ENCODE peak calls at places on chromosomes 11 and 22, in seven cellular contexts. U is ovary, F is Peyer's patch, V is cardiac fibroblast, W is DND-41, I is astrocyte, L is fibroblast of lung. C is an unnamed sample.

GRCh38 chr11:12499071-12499470 is 121.7 kb downstream of the PARVA start:
- DNase-seq in U (no peak), F (no peak), V (no peak), W (no peak), I (no peak), L (no peak), C (no peak)

GRCh38 chr11:86952933-86953637 is 2.1 kb downstream of the FZD4 start:
- DNase-seq in U (no peak), F (no peak), V (peak), W (no peak), I (peak), L (peak), C (no peak)

GRCh38 chr22:29030016-29030617 is 31.5 kb downstream of the C22orf31 start:
- DNase-seq in U (no peak), F (no peak), V (peak), W (no peak), I (peak), L (peak), C (peak)

GRCh38 chr11:65366340-65366773 is 11.8 kb downstream of the TIGD3 start:
- DNase-seq in U (peak), F (no peak), V (peak), W (peak), I (peak), L (peak), C (peak)

GRCh38 chr11:12674936-12675696 is 895 bp downstream of the TEAD1 start:
- DNase-seq in U (peak), F (no peak), V (peak), W (no peak), I (no peak), L (peak), C (no peak)

GRCh38 chr11:34155057-34155758 is 49.8 kb downstream of the NAT10 start:
- DNase-seq in U (peak), F (no peak), V (no peak), W (no peak), I (no peak), L (peak), C (no peak)

GRCh38 chr11:8366316-8366715 is 102.6 kb upstream of the LMO1 start:
- DNase-seq in U (no peak), F (no peak), V (no peak), W (no peak), I (no peak), L (no peak), C (no peak)

GRCh38 chr11:77084581-77085191 is 17.9 kb downstream of the CAPN5 start:
- DNase-seq in U (peak), F (no peak), V (no peak), W (no peak), I (no peak), L (no peak), C (no peak)

GRCh38 chr11:112558691-112559090 is 298.0 kb upstream of the PLET1 start:
- DNase-seq in U (no peak), F (no peak), V (peak), W (no peak), I (peak), L (peak), C (peak)

GRCh38 chr11:121494355-121495099 is 41.8 kb upstream of the SORL1-AS1 start:
- DNase-seq in U (no peak), F (peak), V (no peak), W (no peak), I (no peak), L (no peak), C (no peak)

GRCh38 chr11:103628121-103628520 is 408.3 kb upstream of the DDI1 start:
- DNase-seq in U (no peak), F (no peak), V (no peak), W (no peak), I (no peak), L (no peak), C (no peak)

GRCh38 chr11:126993599-126993998 is 7.0 kb downstream of the KIRREL3 start:
- DNase-seq in U (no peak), F (no peak), V (peak), W (no peak), I (peak), L (no peak), C (peak)

GRCh38 chr22:25970348-25970995 is 198.8 kb upstream of the SEZ6L start:
- DNase-seq in U (no peak), F (no peak), V (no peak), W (no peak), I (no peak), L (no peak), C (no peak)

GRCh38 chr22:34736081-34736480 is 329.9 kb upstream of the ISX start:
- DNase-seq in U (no peak), F (no peak), V (no peak), W (no peak), I (no peak), L (no peak), C (no peak)

GRCh38 chr11:62921201-62921572 is at the start of gene CHRM1:
- DNase-seq in U (no peak), F (no peak), V (no peak), W (no peak), I (no peak), L (no peak), C (no peak)

GRCh38 chr11:123300874-123301695 is 106.0 kb upstream of the CLMP start:
- DNase-seq in U (no peak), F (no peak), V (peak), W (no peak), I (peak), L (peak), C (peak)

GRCh38 chr11:123301696-123302400 is 106.8 kb upstream of the CLMP start:
- DNase-seq in U (peak), F (peak), V (peak), W (no peak), I (no peak), L (no peak), C (peak)

GRCh38 chr11:123303924-123304323 is 108.9 kb upstream of the CLMP start:
- DNase-seq in U (no peak), F (no peak), V (no peak), W (no peak), I (no peak), L (no peak), C (no peak)

GRCh38 chr11:123304828-123305530 is 109.9 kb upstream of the CLMP start:
- DNase-seq in U (no peak), F (no peak), V (no peak), W (no peak), I (no peak), L (no peak), C (no peak)

DNA sequence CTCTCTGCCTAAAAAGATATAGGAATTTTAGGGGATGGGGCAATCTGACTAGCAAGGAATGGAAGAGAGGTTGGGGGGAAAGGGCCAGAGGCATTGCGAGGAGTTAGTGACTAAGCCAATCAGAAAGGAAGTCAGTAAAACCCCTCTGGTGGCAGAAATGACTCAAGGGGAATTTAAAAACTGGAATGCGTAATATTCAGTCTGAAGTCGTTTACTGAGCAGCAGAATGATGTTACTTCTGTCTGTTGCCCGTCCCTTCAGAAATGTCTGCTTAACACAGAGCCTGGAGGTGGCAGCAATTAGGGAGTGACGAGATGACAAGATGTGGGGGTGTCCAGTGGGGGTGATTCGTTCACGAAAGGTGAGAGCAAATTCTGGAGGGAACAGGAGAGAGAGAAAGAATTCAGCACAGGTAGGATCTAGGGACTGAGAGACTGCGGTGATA is 107.7 kb upstream of the CLMP start:
- DNase-seq in U (no peak), F (no peak), V (peak), W (no peak), I (peak), L (peak), C (peak)
- TF ChIP-seq CTCF in U (no peak), F (no peak), V (peak), W (no peak), I (peak), L (no peak), C (peak)

GRCh38 chr11:31236052-31236652 is 133.4 kb downstream of the DCDC1 start:
- DNase-seq in U (no peak), F (no peak), V (peak), W (no peak), I (no peak), L (peak), C (no peak)
- TF ChIP-seq CTCF in U (no peak), F (no peak), V (peak), W (peak), I (peak), L (no peak), C (peak)

DNA sequence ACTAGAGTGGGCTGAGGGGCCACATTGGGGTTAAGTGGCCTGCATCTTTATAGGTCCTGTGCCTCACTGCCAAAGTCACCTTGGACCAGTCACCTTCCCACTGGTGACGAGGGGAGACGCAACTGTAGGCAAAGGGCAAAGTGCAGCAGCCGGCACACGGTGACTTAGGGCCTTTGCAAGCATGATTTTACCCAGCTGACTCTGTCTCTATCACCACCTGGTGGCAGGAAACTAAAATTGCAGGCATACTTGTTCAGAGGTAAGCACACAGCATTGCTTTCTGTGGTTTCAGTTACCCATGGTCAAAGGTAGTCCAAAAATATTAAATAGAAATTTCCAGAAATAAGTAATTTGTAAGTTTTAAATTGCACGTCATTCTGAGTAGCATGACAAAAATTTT is 1164.4 kb downstream of the BRD1 start:
- DNase-seq in U (no peak), F (no peak), V (peak), W (no peak), I (no peak), L (no peak), C (no peak)
- TF ChIP-seq CTCF in U (no peak), F (peak), V (peak), W (peak), I (peak), L (peak), C (peak)

GRCh38 chr22:39283312-39284141 is 35.9 kb downstream of the RPL3 start:
- DNase-seq in U (no peak), F (no peak), V (peak), W (no peak), I (no peak), L (peak), C (peak)

GRCh38 chr22:39284142-39284980 is 35.1 kb downstream of the RPL3 start:
- DNase-seq in U (no peak), F (no peak), V (no peak), W (no peak), I (no peak), L (no peak), C (no peak)

GRCh38 chr22:39284983-39285382 is 34.4 kb downstream of the RPL3 start:
- DNase-seq in U (no peak), F (no peak), V (no peak), W (no peak), I (no peak), L (no peak), C (no peak)

GRCh38 chr22:39281126-39281525 is 36.3 kb upstream of the PDGFB start:
- DNase-seq in U (no peak), F (no peak), V (no peak), W (no peak), I (no peak), L (no peak), C (no peak)

DNA sequence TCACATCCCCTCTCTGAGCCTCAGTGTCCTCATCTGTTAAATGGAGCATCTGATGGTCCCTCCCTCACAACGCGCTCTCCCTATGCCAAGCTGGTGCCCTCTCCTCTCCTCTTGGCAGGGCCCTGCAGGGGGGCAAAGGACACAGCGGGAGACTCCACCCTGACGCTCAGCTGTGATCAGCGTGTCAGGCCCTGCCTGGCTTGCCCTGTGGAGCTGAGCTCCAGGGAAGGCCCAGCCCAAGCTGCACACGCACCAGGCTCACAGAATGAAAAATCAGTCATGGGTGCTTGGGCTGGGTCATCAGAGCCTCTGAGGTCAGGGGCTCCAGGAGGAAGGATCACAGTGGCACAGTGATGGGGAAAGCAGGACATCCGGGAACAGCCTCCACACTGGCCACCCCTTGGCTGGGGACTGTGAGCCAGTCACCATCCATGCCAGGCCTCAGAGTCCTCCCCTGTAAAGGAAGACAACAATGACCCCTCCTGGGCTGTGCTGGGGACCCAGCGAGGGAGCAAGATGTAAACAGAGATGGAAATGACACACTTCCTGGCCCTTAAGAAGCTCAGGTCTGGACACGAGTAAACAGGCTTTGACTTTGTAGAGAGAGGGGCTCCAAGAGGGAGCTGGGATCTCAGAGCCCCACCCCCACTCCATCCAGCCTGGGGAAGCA is 36.6 kb downstream of the RPL3 start:
- DNase-seq in U (no peak), F (no peak), V (peak), W (no peak), I (no peak), L (no peak), C (no peak)
- TF ChIP-seq CTCF in U (no peak), F (no peak), V (no peak), W (no peak), I (no peak), L (no peak), C (no peak)

GRCh38 chr22:45722006-45722405 is 50.4 kb downstream of the ATXN10 start:
- DNase-seq in U (no peak), F (no peak), V (no peak), W (no peak), I (no peak), L (no peak), C (no peak)

GRCh38 chr22:45717787-45718186 is 46.2 kb downstream of the ATXN10 start:
- DNase-seq in U (no peak), F (no peak), V (peak), W (no peak), I (peak), L (peak), C (peak)

GRCh38 chr22:45718391-45718790 is 46.8 kb downstream of the ATXN10 start:
- DNase-seq in U (no peak), F (no peak), V (no peak), W (no peak), I (no peak), L (no peak), C (no peak)

GRCh38 chr22:45726081-45726480 is 54.4 kb downstream of the ATXN10 start:
- DNase-seq in U (no peak), F (no peak), V (no peak), W (no peak), I (no peak), L (no peak), C (no peak)

DNA sequence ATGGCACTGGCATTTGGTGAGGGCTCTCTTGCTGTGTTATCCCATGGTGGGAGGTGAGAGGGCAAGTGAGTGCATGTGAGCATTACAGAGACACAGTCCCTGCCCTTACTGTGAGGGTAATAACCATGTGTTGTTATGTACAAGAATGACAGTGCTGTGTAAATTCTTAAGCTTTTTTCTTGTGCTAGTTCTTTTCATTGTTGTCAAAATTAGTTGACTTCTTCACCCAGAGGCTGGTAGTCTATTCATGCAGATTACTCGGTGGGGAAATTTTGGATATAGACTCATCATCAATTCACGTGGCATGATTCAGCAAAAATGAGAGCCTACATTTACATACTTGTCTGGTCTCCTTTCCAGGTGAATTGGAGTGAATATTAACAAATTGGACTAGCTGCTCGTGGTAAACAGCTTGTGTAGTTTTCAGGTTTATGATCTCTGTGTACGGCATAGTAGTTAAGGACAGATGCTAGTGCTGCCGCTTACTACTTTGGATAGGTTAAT is 49.3 kb downstream of the ATXN10 start:
- DNase-seq in U (no peak), F (no peak), V (peak), W (no peak), I (peak), L (no peak), C (no peak)
- TF ChIP-seq CTCF in U (no peak), F (no peak), V (no peak), W (no peak), I (no peak), L (no peak), C (no peak)

GRCh38 chr22:17742528-17742902 is 31.8 kb downstream of the BID start:
- DNase-seq in U (peak), F (peak), V (peak), W (peak), I (peak), L (peak), C (peak)
- TF ChIP-seq CTCF in U (peak), F (peak), V (peak), W (peak), I (peak), L (peak), C (peak)

GRCh38 chr22:21688341-21688705 is 22.5 kb downstream of the PPIL2 start:
- DNase-seq in U (no peak), F (no peak), V (no peak), W (no peak), I (no peak), L (no peak), C (no peak)
- TF ChIP-seq CTCF in U (no peak), F (no peak), V (no peak), W (no peak), I (no peak), L (no peak), C (no peak)

DNA sequence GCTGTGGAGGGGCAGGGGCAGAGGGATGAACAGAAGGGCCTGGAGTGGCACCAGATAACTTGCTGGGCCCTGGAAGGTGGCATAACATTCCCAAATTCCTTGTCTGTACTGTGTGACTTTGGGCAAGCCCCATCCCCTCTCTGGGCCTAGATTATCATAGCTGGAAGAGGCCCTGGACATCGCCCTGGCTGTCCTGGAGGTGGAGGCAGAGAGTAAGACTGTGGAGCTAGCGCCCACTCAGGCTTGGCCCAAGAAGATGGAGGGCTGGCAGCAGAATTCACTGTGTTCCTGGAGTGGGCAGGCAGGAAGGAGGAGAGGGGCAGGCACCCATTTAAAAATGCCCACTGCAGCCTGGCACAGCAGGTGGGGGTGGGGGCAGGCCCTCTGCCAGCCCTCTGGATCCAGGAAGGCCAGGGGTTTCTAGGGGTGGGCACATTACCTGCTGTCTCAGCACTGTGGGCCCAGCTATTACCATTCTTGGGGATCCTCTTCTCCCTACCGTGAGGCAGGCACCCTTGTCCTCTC is 22.6 kb downstream of the ARHGEF17 start:
- DNase-seq in U (no peak), F (no peak), V (peak), W (no peak), I (no peak), L (peak), C (peak)
- TF ChIP-seq CTCF in U (no peak), F (no peak), V (peak), W (peak), I (peak), L (peak), C (peak)

GRCh38 chr11:106152013-106152412 is 74.6 kb downstream of the AASDHPPT start:
- DNase-seq in U (no peak), F (no peak), V (peak), W (no peak), I (peak), L (peak), C (no peak)

GRCh38 chr11:106159846-106160245 is 82.4 kb downstream of the AASDHPPT start:
- DNase-seq in U (no peak), F (no peak), V (peak), W (no peak), I (peak), L (peak), C (no peak)

GRCh38 chr11:106160494-106160893 is 83.0 kb downstream of the AASDHPPT start:
- DNase-seq in U (no peak), F (no peak), V (no peak), W (no peak), I (no peak), L (no peak), C (no peak)

GRCh38 chr11:106152824-106153223 is 75.4 kb downstream of the AASDHPPT start:
- DNase-seq in U (no peak), F (no peak), V (peak), W (no peak), I (peak), L (peak), C (peak)

GRCh38 chr11:106156290-106156937 is 79.0 kb downstream of the AASDHPPT start:
- DNase-seq in U (peak), F (no peak), V (peak), W (peak), I (peak), L (peak), C (peak)
- TF ChIP-seq CTCF in U (peak), F (peak), V (peak), W (peak), I (peak), L (peak), C (peak)

GRCh38 chr11:44939673-44940072 is 11.0 kb downstream of the TP53I11 start:
- DNase-seq in U (no peak), F (no peak), V (no peak), W (no peak), I (no peak), L (peak), C (no peak)
- TF ChIP-seq CTCF in U (no peak), F (no peak), V (peak), W (peak), I (no peak), L (no peak), C (peak)

C was measured in HFFc6.